ENCODE peak calls at places on chromosome 9, in nine cellular contexts. P is HTR-8/SVneo, X is HepG2, L is T follicular helper cell, K is fibroblast of the conjunctiva, F is tibial nerve, Q is fibroblast of mammary gland, W is brain microvascular endothelial cell, M is HEK293T. Y is an unnamed sample.

GRCh38 chr9:87685431-87685830 is 40.5 kb upstream of the CTSL start:
- DNase-seq in P (no peak), M (no peak), Q (peak), L (no peak), W (peak), F (no peak), K (no peak), X (no peak), Y (no peak)

GRCh38 chr9:119278138-119278537 is 91.1 kb downstream of the BRINP1 start:
- DNase-seq in Q (no peak), P (no peak), F (no peak), L (no peak), X (no peak), K (no peak), W (no peak), M (no peak), Y (no peak)

GRCh38 chr9:1505489-1505888 is 455.3 kb downstream of the DMRT2 start:
- DNase-seq in P (no peak), K (no peak), F (no peak), L (no peak), X (no peak), M (no peak), W (no peak), Q (no peak), Y (no peak)

GRCh38 chr9:127803507-127804352 is 1.0 kb downstream of the FPGS start:
- DNase-seq in L (no peak), Q (peak), M (no peak), F (no peak), P (peak), K (no peak), X (no peak), W (no peak), Y (no peak)

GRCh38 chr9:31697956-31698355 is 686.5 kb upstream of the ACO1 start:
- DNase-seq in L (no peak), X (no peak), M (no peak), K (no peak), F (no peak), Q (no peak), W (no peak), P (no peak), Y (no peak)

GRCh38 chr9:22401671-22402070 is 45.0 kb upstream of the DMRTA1 start:
- DNase-seq in F (no peak), Q (no peak), L (no peak), P (no peak), X (no peak), K (no peak), M (no peak), W (no peak), Y (no peak)

GRCh38 chr9:91811024-91811909 is 138.8 kb downstream of the ROR2 start:
- DNase-seq in P (no peak), X (no peak), K (no peak), Q (no peak), W (no peak), L (no peak), M (no peak), F (no peak), Y (no peak)

GRCh38 chr9:38047301-38048251 is 21.5 kb downstream of the SHB start:
- DNase-seq in K (no peak), X (peak), P (peak), L (no peak), W (peak), M (peak), F (no peak), Q (peak), Y (peak)

GRCh38 chr9:72477862-72478564 is 43.4 kb upstream of the TMC1 start:
- DNase-seq in P (peak), M (peak), F (no peak), W (peak), X (peak), Q (peak), L (no peak), K (no peak), Y (peak)

GRCh38 chr9:94802795-94803194 is 76.3 kb downstream of the AOPEP start:
- DNase-seq in Q (peak), F (no peak), K (no peak), P (no peak), W (peak), M (no peak), L (no peak), X (no peak), Y (no peak)

GRCh38 chr9:121612511-121612998 is 38.9 kb upstream of the DAB2IP start:
- DNase-seq in W (no peak), X (no peak), M (peak), K (no peak), Q (no peak), F (no peak), P (no peak), L (no peak), Y (no peak)

GRCh38 chr9:21392270-21392669 is 7.1 kb upstream of the IFNA2 start:
- DNase-seq in K (no peak), F (no peak), L (no peak), P (no peak), M (peak), W (no peak), Q (peak), X (peak), Y (peak)

GRCh38 chr9:78298046-78298511 is 1.2 kb downstream of the PSAT1 start:
- DNase-seq in F (no peak), W (no peak), Q (peak), K (no peak), P (no peak), X (peak), L (no peak), M (peak), Y (no peak)

GRCh38 chr9:137642118-137642601 is 23.4 kb downstream of the EHMT1 start:
- DNase-seq in Q (no peak), K (no peak), F (no peak), W (no peak), L (no peak), X (peak), P (no peak), M (no peak), Y (no peak)

GRCh38 chr9:136845465-136846261 is 3.4 kb downstream of the AJM1 start:
- DNase-seq in X (no peak), M (no peak), Q (no peak), K (no peak), P (no peak), L (no peak), W (no peak), F (no peak), Y (no peak)

GRCh38 chr9:2228132-2228531 is 213.0 kb downstream of the SMARCA2 start:
- DNase-seq in M (no peak), Q (peak), W (no peak), L (no peak), F (no peak), K (no peak), X (no peak), P (no peak), Y (no peak)

GRCh38 chr9:135345775-135346433 is 133.7 kb upstream of the PPP1R26 start:
- DNase-seq in K (no peak), P (no peak), F (no peak), W (no peak), M (no peak), X (no peak), Q (no peak), L (no peak), Y (no peak)

GRCh38 chr9:126733005-126733404 is 71.8 kb upstream of the ZBTB43 start:
- DNase-seq in K (no peak), P (no peak), M (no peak), F (no peak), X (peak), L (no peak), W (no peak), Q (no peak), Y (no peak)

GRCh38 chr9:129007035-129007765 is 20.9 kb downstream of the SH3GLB2 start:
- DNase-seq in M (no peak), L (no peak), Q (peak), F (peak), P (no peak), X (no peak), K (no peak), W (no peak), Y (no peak)

GRCh38 chr9:114330636-114331035 is 967 bp downstream of the ORM2 start:
- DNase-seq in K (no peak), M (no peak), Q (no peak), L (no peak), F (no peak), W (no peak), X (no peak), P (no peak), Y (no peak)